ENCODE peak calls at places on chromosomes 1 and 21, in ten cellular contexts. M is lower leg skin; L is activated T-cell treated with anti-CD3 and anti-CD28 coated beads for 1 hour; Q is caudate nucleus; N is GM12864; T is stimulated activated CD8-positive, alpha-beta memory T cell treated with anti-CD3 and anti-CD28 coated beads, Interleukin-7, amount 100 ng/mL, for 24 hours; J is dermis microvascular lymphatic vessel endothelial cell; Y is astrocyte of the spinal cord; P is activated CD4-positive, alpha-beta T cell treated with anti-CD3 and anti-CD28 coated beads for 24 hours; U is heart left ventricle. B is an unnamed sample.

GRCh38 chr1:180228648-180229482 is 1.2 kb upstream of the LHX4 start:
- DNase-seq in M (no peak), L (no peak), Q (no peak), N (no peak), T (no peak), J (no peak), Y (no peak), P (no peak), U (no peak), B (no peak)

GRCh38 chr1:243287652-243288051 is 31.8 kb downstream of the SDCCAG8 start:
- DNase-seq in M (no peak), L (no peak), Q (no peak), N (peak), T (no peak), J (peak), Y (peak), P (no peak), U (no peak), B (no peak)

GRCh38 chr1:157691285-157691920 is 9.2 kb downstream of the FCRL3 start:
- DNase-seq in M (no peak), L (no peak), Q (no peak), N (no peak), T (no peak), J (peak), Y (peak), P (no peak), U (no peak), B (no peak)

GRCh38 chr1:42748461-42749410 is 8.7 kb upstream of the CLDN19 start:
- DNase-seq in M (peak), L (no peak), Q (no peak), N (no peak), T (no peak), J (no peak), Y (no peak), P (no peak), U (no peak), B (no peak)

GRCh38 chr21:43361127-43361492 is 65.8 kb downstream of the SIK1 start:
- DNase-seq in M (no peak), L (no peak), Q (no peak), N (no peak), T (no peak), J (no peak), Y (no peak), P (no peak), U (peak), B (no peak)

GRCh38 chr1:230002164-230002803 is 64.8 kb upstream of the GALNT2 start:
- DNase-seq in M (no peak), L (no peak), Q (no peak), N (no peak), T (no peak), J (no peak), Y (no peak), P (no peak), U (peak), B (no peak)

GRCh38 chr1:242890211-242890741 is 364.8 kb downstream of the CEP170 start:
- DNase-seq in M (no peak), L (no peak), Q (no peak), N (no peak), T (no peak), J (no peak), Y (peak), P (no peak), U (peak), B (no peak)

GRCh38 chr1:87524021-87524754 is 195.5 kb downstream of the LMO4 start:
- DNase-seq in M (no peak), L (no peak), Q (no peak), N (no peak), T (no peak), J (no peak), Y (no peak), P (no peak), U (no peak), B (no peak)

GRCh38 chr1:206839006-206839560 is 26.3 kb upstream of the IL20 start:
- DNase-seq in M (no peak), L (no peak), Q (no peak), N (no peak), T (no peak), J (no peak), Y (no peak), P (no peak), U (no peak), B (no peak)

GRCh38 chr1:173333581-173333980 is 126.5 kb upstream of the TNFSF4 start:
- DNase-seq in M (no peak), L (no peak), Q (no peak), N (peak), T (no peak), J (no peak), Y (peak), P (no peak), U (no peak), B (no peak)

GRCh38 chr1:201828820-201829774 is at the start of gene IPO9:
- DNase-seq in M (peak), L (peak), Q (peak), N (peak), T (peak), J (peak), Y (peak), P (peak), U (peak), B (peak)

GRCh38 chr1:117396636-117397035 is 29.4 kb downstream of the MAN1A2 start:
- DNase-seq in M (no peak), L (no peak), Q (no peak), N (no peak), T (no peak), J (no peak), Y (no peak), P (no peak), U (no peak), B (no peak)

GRCh38 chr1:87682565-87682964 is 353.9 kb downstream of the LMO4 start:
- DNase-seq in M (no peak), L (no peak), Q (no peak), N (no peak), T (no peak), J (no peak), Y (no peak), P (no peak), U (no peak), B (no peak)

GRCh38 chr1:30763654-30764248 is 6.2 kb upstream of the LAPTM5 start:
- DNase-seq in M (no peak), L (no peak), Q (peak), N (no peak), T (no peak), J (peak), Y (peak), P (no peak), U (no peak), B (no peak)

GRCh38 chr1:21104683-21105082 is 72.0 kb downstream of the EIF4G3 start:
- DNase-seq in M (no peak), L (no peak), Q (no peak), N (no peak), T (no peak), J (no peak), Y (no peak), P (no peak), U (no peak), B (no peak)

GRCh38 chr1:183079697-183080096 is 56.5 kb downstream of the LAMC1 start:
- DNase-seq in M (no peak), L (no peak), Q (no peak), N (no peak), T (no peak), J (no peak), Y (no peak), P (no peak), U (no peak), B (no peak)

GRCh38 chr1:222521299-222522104 is 26.4 kb downstream of the HHIPL2 start:
- DNase-seq in M (no peak), L (no peak), Q (no peak), N (no peak), T (no peak), J (peak), Y (no peak), P (no peak), U (no peak), B (no peak)

GRCh38 chr1:7456683-7457082 is 314.4 kb upstream of the VAMP3 start:
- DNase-seq in M (no peak), L (no peak), Q (no peak), N (no peak), T (no peak), J (no peak), Y (no peak), P (no peak), U (no peak), B (no peak)

GRCh38 chr1:186681136-186681535 is 913 bp upstream of the PTGS2 start:
- DNase-seq in M (no peak), L (no peak), Q (no peak), N (no peak), T (no peak), J (peak), Y (peak), P (no peak), U (no peak), B (no peak)

GRCh38 chr1:92084651-92085050 is 4.5 kb downstream of the BTBD8 start:
- DNase-seq in M (no peak), L (no peak), Q (no peak), N (no peak), T (no peak), J (no peak), Y (no peak), P (no peak), U (no peak), B (no peak)

GRCh38 chr1:217425528-217425927 is 205.4 kb downstream of the GPATCH2 start:
- DNase-seq in M (no peak), L (no peak), Q (no peak), N (no peak), T (no peak), J (no peak), Y (no peak), P (no peak), U (no peak), B (no peak)

GRCh38 chr1:78079580-78079979 is 33.8 kb downstream of the GIPC2 start:
- DNase-seq in M (no peak), L (no peak), Q (no peak), N (no peak), T (no peak), J (peak), Y (peak), P (no peak), U (no peak), B (no peak)

GRCh38 chr1:225866981-225867380 is 15.2 kb downstream of the TMEM63A start:
- DNase-seq in M (no peak), L (no peak), Q (no peak), N (no peak), T (no peak), J (no peak), Y (no peak), P (no peak), U (no peak), B (no peak)

B was measured in omental fat pad.